ENCODE peak calls at places on chromosome X, in eight cellular contexts. X is activated CD4-positive, alpha-beta T cell treated with anti-CD3 and anti-CD28 coated beads for 4 hours; U is hippocampal formation; B is amniotic stem cell; O is HS-5; H is NCI-H1105; F is tibial artery; L is effector memory CD4-positive, alpha-beta T cell. P is an unnamed sample.

GRCh38 chrX:123493857-123494256 is 239.0 kb downstream of the THOC2 start:
- DNase-seq in B (no peak), H (no peak), F (no peak), O (no peak), X (no peak), L (no peak), U (no peak), P (no peak)

GRCh38 chrX:153687121-153688039 is at the start of gene SLC6A8:
- DNase-seq in X (peak; percentile 38), H (peak; percentile 80), L (peak; percentile 11), O (no peak), F (peak; percentile 58), B (peak; percentile 4), U (peak; percentile 42), P (peak; percentile 28)

GRCh38 chrX:152028611-152029010 is 54.1 kb upstream of the GABRE start:
- DNase-seq in L (no peak), X (no peak), U (no peak), B (no peak), H (no peak), O (no peak), F (no peak), P (no peak)

GRCh38 chrX:119194631-119195030 is 41.5 kb upstream of the PGRMC1 start:
- DNase-seq in F (no peak), H (no peak), L (no peak), B (no peak), X (no peak), O (no peak), U (no peak), P (no peak)

GRCh38 chrX:72305286-72306084 is at the start of gene CITED1:
- DNase-seq in U (no peak), B (no peak), L (no peak), H (no peak), X (no peak), O (no peak), F (no peak), P (no peak)

GRCh38 chrX:103792916-103793540 is 16.4 kb downstream of the PLP1 start:
- DNase-seq in B (peak; percentile 11), X (no peak), U (no peak), O (peak; percentile 67), H (no peak), L (no peak), F (no peak), P (no peak)

GRCh38 chrX:148382983-148383382 is 117.4 kb upstream of the AFF2 start:
- DNase-seq in X (no peak), L (no peak), H (no peak), O (no peak), U (no peak), F (no peak), B (no peak), P (no peak)

GRCh38 chrX:75522565-75523411 is at the start of gene ZDHHC15:
- DNase-seq in L (peak; percentile 5), U (peak; percentile 33), O (no peak), X (peak; percentile 37), H (peak; percentile 67), F (peak; percentile 63), B (peak; percentile 17), P (peak; percentile 53)

GRCh38 chrX:65522739-65523372 is 11.7 kb downstream of the LAS1L start:
- DNase-seq in B (no peak), H (no peak), U (no peak), X (no peak), L (no peak), O (peak; percentile 26), F (no peak), P (no peak)

GRCh38 chrX:41084044-41084359 is 1.2 kb upstream of the USP9X start:
- DNase-seq in O (no peak), L (no peak), F (no peak), U (no peak), H (no peak), X (no peak), B (no peak), P (no peak)

GRCh38 chrX:24647257-24648058 is at the start of gene PCYT1B:
- DNase-seq in B (peak; percentile 39), L (peak; percentile 30), X (peak; percentile 34), H (peak; percentile 85), O (no peak), U (peak; percentile 44), F (peak; percentile 67), P (peak; percentile 48)

GRCh38 chrX:111914398-111915092 is 38.6 kb downstream of the TRPC5OS start:
- DNase-seq in X (no peak), H (no peak), L (no peak), F (no peak), O (peak; percentile 35), U (no peak), B (no peak), P (peak; percentile 61)

GRCh38 chrX:5431823-5432222 is 796.8 kb downstream of the NLGN4X start:
- DNase-seq in X (no peak), H (no peak), U (no peak), O (no peak), L (no peak), F (no peak), B (no peak), P (no peak)

GRCh38 chrX:25012793-25013592 is 2.8 kb downstream of the ARX start:
- DNase-seq in F (no peak), X (no peak), B (no peak), U (no peak), H (no peak), O (no peak), L (no peak), P (no peak)

GRCh38 chrX:23820235-23820782 is 37.3 kb downstream of the SAT1 start:
- DNase-seq in X (no peak), U (no peak), L (no peak), O (no peak), H (no peak), B (no peak), F (no peak), P (no peak)

GRCh38 chrX:125709532-125709931 is 389.9 kb downstream of the TEX13C start:
- DNase-seq in F (no peak), H (no peak), L (no peak), O (no peak), B (no peak), X (no peak), U (no peak), P (no peak)

GRCh38 chrX:31139966-31140365 is 68.1 kb upstream of the FTHL17 start:
- DNase-seq in H (no peak), O (no peak), L (no peak), U (no peak), F (no peak), X (no peak), B (no peak), P (no peak)

GRCh38 chrX:130173190-130173895 is 1.6 kb downstream of the RAB33A start:
- DNase-seq in O (no peak), L (no peak), B (peak; percentile 26), H (no peak), U (peak; percentile 23), F (peak; percentile 79), X (no peak), P (no peak)

GRCh38 chrX:39677585-39677984 is 420.2 kb downstream of the BCOR start:
- DNase-seq in L (no peak), O (no peak), X (no peak), U (no peak), B (no peak), H (no peak), F (no peak), P (no peak)

GRCh38 chrX:10496345-10496965 is 123.9 kb downstream of the MID1 start:
- DNase-seq in F (no peak), L (no peak), O (no peak), U (no peak), H (no peak), B (peak; percentile 4), X (no peak), P (no peak)

GRCh38 chrX:2928127-2928582 is 984 bp downstream of the ARSD start:
- DNase-seq in B (no peak), F (peak; percentile 35), X (no peak), O (no peak), U (no peak), L (no peak), H (no peak), P (no peak)

GRCh38 chrX:42992199-42992943 is 214.4 kb upstream of the PPP1R2C start:
- DNase-seq in U (no peak), F (no peak), X (no peak), B (no peak), H (no peak), O (peak; percentile 14), L (no peak), P (no peak)

P was measured in DMS79 treated with DMSO at 0.1 percent for 48 hours.